ENCODE peak calls at places on chromosomes 5 and 9, in six cellular contexts. One of them, this sample, is unnamed.

GRCh38 chr5:172926796-172927195 is 32.4 kb upstream of the RPL26L1 start:
- DNase-seq in AG09309: no peak
- DNase-seq in NCI-H460: no peak
- DNase-seq in fibroblast of lung: no peak
- DNase-seq in A172: no peak
- DNase-seq in left kidney: peak; percentile 91
- DNase-seq in this sample: no peak

GRCh38 chr9:94915476-94916450 is 189.3 kb downstream of the AOPEP start:
- DNase-seq in AG09309: no peak
- DNase-seq in NCI-H460: no peak
- DNase-seq in left kidney: no peak
- DNase-seq in fibroblast of lung: no peak
- DNase-seq in A172: no peak
- DNase-seq in this sample: no peak

GRCh38 chr5:1476181-1476966 is 31.1 kb upstream of the SLC6A3 start:
- DNase-seq in fibroblast of lung: no peak
- DNase-seq in A172: no peak
- DNase-seq in left kidney: peak; percentile 29
- DNase-seq in NCI-H460: no peak
- DNase-seq in AG09309: no peak
- DNase-seq in this sample: no peak

GRCh38 chr5:107554776-107555424 is 115.8 kb downstream of the EFNA5 start:
- DNase-seq in A172: no peak
- DNase-seq in left kidney: peak; percentile 34
- DNase-seq in fibroblast of lung: no peak
- DNase-seq in NCI-H460: no peak
- DNase-seq in AG09309: no peak
- DNase-seq in this sample: no peak

GRCh38 chr5:115601709-115602584 is at the start of gene TICAM2:
- DNase-seq in fibroblast of lung: peak; percentile 83
- DNase-seq in A172: peak; percentile 69
- DNase-seq in left kidney: peak; percentile 75
- DNase-seq in NCI-H460: no peak
- DNase-seq in AG09309: no peak
- DNase-seq in this sample: peak; percentile 46

GRCh38 chr5:34484591-34485228 is 171.4 kb upstream of the RAI14 start:
- DNase-seq in fibroblast of lung: peak; percentile 65
- DNase-seq in A172: no peak
- DNase-seq in left kidney: peak; percentile 41
- DNase-seq in NCI-H460: no peak
- DNase-seq in AG09309: no peak
- DNase-seq in this sample: no peak

GRCh38 chr5:180395540-180396274 is 42.6 kb upstream of the GFPT2 start:
- DNase-seq in A172: peak; percentile 30
- DNase-seq in left kidney: no peak
- DNase-seq in AG09309: no peak
- DNase-seq in fibroblast of lung: no peak
- DNase-seq in NCI-H460: no peak
- DNase-seq in this sample: no peak

GRCh38 chr5:65721775-65722574 is at the start of the genes NLN and SGTB:
- DNase-seq in AG09309: no peak
- DNase-seq in NCI-H460: peak; percentile 82
- DNase-seq in A172: peak; percentile 48
- DNase-seq in fibroblast of lung: peak; percentile 72
- DNase-seq in left kidney: peak; percentile 96
- DNase-seq in this sample: peak; percentile 73

GRCh38 chr5:161850491-161850890 is 2.6 kb downstream of the GABRA1 start:
- DNase-seq in left kidney: no peak
- DNase-seq in NCI-H460: no peak
- DNase-seq in AG09309: no peak
- DNase-seq in A172: no peak
- DNase-seq in fibroblast of lung: no peak
- DNase-seq in this sample: no peak

GRCh38 chr5:177402271-177403043 is 2.0 kb upstream of the PFN3 start:
- DNase-seq in AG09309: no peak
- DNase-seq in NCI-H460: peak; percentile 79
- DNase-seq in A172: no peak
- DNase-seq in left kidney: peak; percentile 92
- DNase-seq in fibroblast of lung: peak; percentile 58
- DNase-seq in this sample: peak; percentile 57

GRCh38 chr5:101045689-101046088 is 142.6 kb upstream of the ST8SIA4 start:
- DNase-seq in AG09309: no peak
- DNase-seq in A172: no peak
- DNase-seq in NCI-H460: no peak
- DNase-seq in fibroblast of lung: peak; percentile 5
- DNase-seq in left kidney: no peak
- DNase-seq in this sample: peak; percentile 29

GRCh38 chr5:111668713-111669112 is 88.3 kb downstream of the NREP start:
- DNase-seq in left kidney: no peak
- DNase-seq in NCI-H460: no peak
- DNase-seq in AG09309: no peak
- DNase-seq in fibroblast of lung: no peak
- DNase-seq in A172: peak; percentile 12
- DNase-seq in this sample: no peak

GRCh38 chr5:108700928-108701327 is 46.8 kb upstream of the FER start:
- DNase-seq in fibroblast of lung: no peak
- DNase-seq in AG09309: no peak
- DNase-seq in NCI-H460: no peak
- DNase-seq in left kidney: peak; percentile 67
- DNase-seq in A172: no peak
- DNase-seq in this sample: no peak

GRCh38 chr5:154972476-154973080 is 31.7 kb downstream of the MRPL22 start:
- DNase-seq in NCI-H460: peak; percentile 33
- DNase-seq in A172: peak; percentile 42
- DNase-seq in left kidney: peak; percentile 67
- DNase-seq in fibroblast of lung: peak; percentile 27
- DNase-seq in AG09309: no peak
- DNase-seq in this sample: peak; percentile 70

This sample was measured in fibroblast of pulmonary artery.